ENCODE peak calls at places on chromosomes 2 and 18, in four cellular contexts. Q is SK-N-SH, R is WTC11, I is K562. O is an unnamed sample.

GRCh38 chr2:203579131-203579643 is 44.1 kb upstream of the RAPH1 start:
- DNase-seq in Q (no peak), R (no peak), I (no peak), O (peak)

GRCh38 chr18:45119888-45120287 is 439.2 kb downstream of the SETBP1 start:
- DNase-seq in Q (peak), R (no peak), I (no peak), O (no peak)

GRCh38 chr2:160091381-160091780 is 29.0 kb upstream of the PLA2R1 start:
- DNase-seq in Q (no peak), R (no peak), I (no peak), O (no peak)

GRCh38 chr2:71878626-71879508 is 268.8 kb downstream of the CYP26B1 start:
- DNase-seq in Q (no peak), R (no peak), I (no peak), O (no peak)

GRCh38 chr2:234308814-234309195 is 188.1 kb downstream of the ARL4C start:
- DNase-seq in Q (no peak), R (no peak), I (no peak), O (peak)

GRCh38 chr2:44912660-44913059 is 28.8 kb upstream of the SIX3 start:
- DNase-seq in Q (no peak), R (no peak), I (no peak), O (no peak)

GRCh38 chr2:133755515-133756311 is 187.4 kb upstream of the NCKAP5 start:
- DNase-seq in Q (no peak), R (no peak), I (no peak), O (no peak)

GRCh38 chr2:178241852-178242551 is 47.7 kb downstream of the OSBPL6 start:
- DNase-seq in Q (peak), R (no peak), I (peak), O (no peak)

GRCh38 chr2:105866439-105867170 is 121.9 kb downstream of the NCK2 start:
- DNase-seq in Q (no peak), R (no peak), I (no peak), O (no peak)

GRCh38 chr18:44098551-44099098 is 582.1 kb upstream of the SETBP1 start:
- DNase-seq in Q (no peak), R (peak), I (no peak), O (no peak)
- TF ChIP-seq USF1 in Q (no peak), R (no peak), I (no peak), O (no peak)

DNA sequence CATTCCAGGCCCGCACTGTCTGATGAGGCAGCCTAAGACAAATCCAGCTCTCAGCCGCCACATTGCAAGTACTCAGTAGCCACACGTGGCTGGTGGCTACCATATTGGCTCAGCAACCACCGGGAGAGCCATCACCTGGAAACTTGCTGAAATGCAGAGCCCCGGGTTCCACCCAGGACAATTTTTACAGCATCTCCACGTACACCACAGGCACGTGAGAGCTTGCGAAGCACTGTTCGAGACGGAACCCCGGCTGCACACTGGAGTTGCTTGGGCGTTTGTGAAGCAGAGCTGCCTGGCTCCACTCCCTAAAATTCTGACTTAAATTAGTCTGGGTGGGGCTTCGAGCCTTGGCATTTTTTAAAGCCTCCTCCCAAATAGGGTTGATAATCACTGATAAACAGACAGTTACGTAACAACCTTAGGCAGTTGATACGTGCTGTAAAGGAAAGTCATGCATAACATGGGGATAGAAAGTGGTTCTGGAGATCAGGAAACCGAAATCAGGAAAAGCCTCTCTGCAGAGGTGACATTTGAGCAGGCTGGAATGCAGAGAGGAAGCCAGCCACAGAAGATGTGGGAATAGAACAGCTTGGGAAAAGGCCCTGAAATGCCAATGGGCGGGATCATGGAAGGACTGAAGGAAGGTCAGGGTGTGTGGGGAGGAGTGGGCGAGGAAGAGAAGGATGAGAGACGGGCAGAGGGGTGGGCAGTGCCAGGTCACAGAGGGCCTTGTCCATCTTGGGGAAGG is 6.2 kb downstream of the ASAP2 start:
- DNase-seq in Q (no peak), R (no peak), I (no peak), O (no peak)
- TF ChIP-seq USF1 in Q (no peak), R (no peak), I (no peak), O (no peak)

DNA sequence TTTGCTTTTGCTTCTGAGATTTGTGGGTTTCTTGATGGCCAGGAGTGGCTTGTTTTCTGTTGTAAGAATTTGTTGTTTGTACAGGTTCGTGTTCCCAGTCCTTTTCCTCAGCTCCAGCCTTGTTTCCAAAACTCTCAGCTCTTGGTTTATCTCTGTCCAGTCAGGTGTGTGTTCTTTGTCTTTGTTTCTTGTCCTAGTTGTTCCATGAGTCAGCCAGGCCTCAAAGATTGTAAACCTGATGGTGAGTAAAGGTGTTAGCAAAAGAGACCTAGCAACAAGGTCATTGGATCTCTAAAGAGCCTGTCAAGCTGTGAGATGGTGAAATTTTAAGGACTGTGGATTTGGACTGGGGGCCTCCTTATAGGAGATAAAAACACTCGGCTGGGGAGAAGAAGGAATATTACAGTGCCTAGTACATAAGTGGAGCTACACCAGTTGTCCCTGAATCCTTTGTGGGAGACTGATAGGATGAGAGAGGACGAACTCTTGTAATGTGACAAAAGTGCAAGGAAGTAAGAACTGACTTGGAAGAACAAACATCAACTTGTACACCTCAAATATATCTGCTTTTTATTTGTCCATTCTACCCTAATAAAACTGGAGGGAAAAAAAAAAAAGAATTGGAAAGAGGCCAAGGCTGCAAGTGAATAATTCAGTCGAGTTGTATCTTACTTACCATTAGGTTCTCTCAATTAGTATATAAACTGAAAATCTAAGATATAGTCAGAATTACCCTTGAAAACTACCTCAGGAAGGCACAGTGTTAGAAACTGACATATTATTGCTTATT is 37.1 kb downstream of the ITGA6 start:
- DNase-seq in Q (no peak), R (no peak), I (no peak), O (no peak)
- TF ChIP-seq USF1 in Q (no peak), R (no peak), I (no peak), O (no peak)

GRCh38 chr18:28411806-28412205 is 234.9 kb upstream of the CDH2 start:
- DNase-seq in Q (no peak), R (no peak), I (no peak), O (no peak)

GRCh38 chr18:28408528-28408927 is 231.6 kb upstream of the CDH2 start:
- DNase-seq in Q (no peak), R (no peak), I (no peak), O (no peak)

GRCh38 chr18:28407681-28408080 is 230.8 kb upstream of the CDH2 start:
- DNase-seq in Q (no peak), R (no peak), I (no peak), O (no peak)

GRCh38 chr18:28409811-28410210 is 232.9 kb upstream of the CDH2 start:
- DNase-seq in Q (no peak), R (no peak), I (no peak), O (no peak)

GRCh38 chr18:28412521-28412920 is 235.6 kb upstream of the CDH2 start:
- DNase-seq in Q (no peak), R (no peak), I (no peak), O (no peak)
- TF ChIP-seq USF1 in Q (no peak), R (no peak), I (no peak), O (no peak)

GRCh38 chr2:85707304-85707703 is 13.1 kb downstream of the GNLY start:
- DNase-seq in Q (peak), R (peak), I (peak), O (peak)
- TF ChIP-seq USF1 in Q (no peak), R (no peak), I (no peak), O (no peak)

GRCh38 chr2:76850969-76851368 is 671.2 kb downstream of the LRRTM4 start:
- DNase-seq in Q (no peak), R (no peak), I (no peak), O (no peak)
- TF ChIP-seq USF1 in Q (no peak), R (no peak), I (no peak), O (no peak)

O was measured in GM12878.